ENCODE peak calls at places on chromosomes 2 and 18, in six cellular contexts. S is choroid plexus epithelial cell; Z is EL; E is CD8-positive, alpha-beta memory T cell; W is astrocyte of the spinal cord; J is NCI-H2081. C is an unnamed sample.

GRCh38 chr2:219626540-219626939 is 890 bp upstream of the SLC4A3 start:
- DNase-seq in W (no peak), E (no peak), J (no peak), S (no peak), Z (no peak), C (no peak)

GRCh38 chr2:27261241-27261925 is 1.5 kb downstream of the SLC30A3 start:
- DNase-seq in Z (no peak), W (no peak), J (no peak), S (no peak), E (no peak), C (no peak)

GRCh38 chr18:23433360-23433759 is 19.7 kb upstream of the RIOK3 start:
- DNase-seq in E (no peak), J (no peak), S (no peak), W (no peak), Z (no peak), C (no peak)

GRCh38 chr2:112156152-112156986 is 18.2 kb downstream of the FBLN7 start:
- DNase-seq in Z (peak; percentile 54), E (peak; percentile 11), J (no peak), W (peak; percentile 59), S (peak; percentile 60), C (no peak)

GRCh38 chr2:23545391-23545790 is 160.4 kb downstream of the KLHL29 start:
- DNase-seq in W (no peak), J (peak; percentile 82), Z (peak; percentile 47), E (no peak), S (no peak), C (no peak)

GRCh38 chr18:56787392-56787791 is 136.2 kb downstream of the WDR7 start:
- DNase-seq in E (no peak), Z (no peak), S (no peak), J (no peak), W (no peak), C (no peak)

GRCh38 chr2:164890533-164890932 is 48.9 kb upstream of the COBLL1 start:
- DNase-seq in Z (no peak), E (no peak), W (no peak), S (peak; percentile 86), J (no peak), C (no peak)

GRCh38 chr2:29310665-29311348 is 195.6 kb downstream of the CLIP4 start:
- DNase-seq in W (no peak), E (no peak), J (no peak), S (no peak), Z (no peak), C (peak; percentile 13)

GRCh38 chr18:46297621-46298020 is 193.4 kb downstream of the HAUS1 start:
- DNase-seq in E (no peak), W (peak; percentile 19), S (no peak), Z (no peak), J (no peak), C (no peak)

GRCh38 chr2:186197955-186198354 is 288.1 kb upstream of the ZC3H15 start:
- DNase-seq in S (no peak), E (no peak), W (no peak), Z (no peak), J (no peak), C (no peak)

GRCh38 chr2:158297606-158298005 is 158.9 kb downstream of the CCDC148 start:
- DNase-seq in W (peak; percentile 25), S (no peak), Z (peak; percentile 80), J (no peak), E (no peak), C (no peak)

GRCh38 chr2:235549735-235550377 is 56.0 kb downstream of the AGAP1 start:
- DNase-seq in J (no peak), W (no peak), Z (no peak), E (no peak), S (no peak), C (no peak)

GRCh38 chr2:122704109-122704563 is 948.7 kb downstream of the TSN start:
- DNase-seq in S (no peak), Z (no peak), W (no peak), J (no peak), E (no peak), C (no peak)

GRCh38 chr2:170571612-170572011 is 143.5 kb upstream of the SP5 start:
- DNase-seq in J (no peak), S (no peak), Z (no peak), W (no peak), E (no peak), C (no peak)

C was measured in NK-92 treated with Interleukin-12 subunit alpha and Interleukin-12 subunit beta, amount 100 ng/mL, for 24 hours.